ENCODE peak calls at places on chromosomes 16 and 17, in four cellular contexts. G is NCI-H146, M is HT-29, N is bronchial epithelial cell. W is an unnamed sample.

GRCh38 chr16:84841787-84842300 is 22.1 kb downstream of the CRISPLD2 start:
- DNase-seq in M (peak), N (peak), G (peak), W (peak)

GRCh38 chr16:79089735-79090284 is 510.7 kb downstream of the MAF start:
- DNase-seq in N (no peak), M (no peak), G (no peak), W (no peak)

GRCh38 chr17:27802962-27803680 is 2.8 kb upstream of the NOS2 start:
- DNase-seq in G (no peak), M (no peak), N (no peak), W (no peak)

GRCh38 chr17:72539981-72540897 is 419.4 kb downstream of the SOX9 start:
- DNase-seq in M (peak), G (no peak), N (no peak), W (peak)

GRCh38 chr17:58338907-58339774 is 10.5 kb upstream of the TSPOAP1 start:
- DNase-seq in N (peak), G (peak), M (peak), W (no peak)

GRCh38 chr16:5537347-5537746 is 439.8 kb upstream of the EEF2KMT start:
- DNase-seq in N (no peak), G (no peak), M (no peak), W (no peak)

GRCh38 chr16:73052441-73053030 is 4.6 kb upstream of the ZFHX3 start:
- DNase-seq in N (no peak), G (no peak), M (no peak), W (no peak)

GRCh38 chr17:39997543-39997942 is 16.9 kb downstream of the PSMD3 start:
- DNase-seq in N (no peak), M (no peak), G (no peak), W (no peak)

GRCh38 chr17:32259596-32259995 is 6.0 kb upstream of the RHBDL3 start:
- DNase-seq in N (peak), M (no peak), G (no peak), W (no peak)

GRCh38 chr17:20174588-20175265 is 165.6 kb downstream of the SPECC1 start:
- DNase-seq in M (no peak), N (peak), G (no peak), W (no peak)

GRCh38 chr17:606501-607243 is 108.0 kb downstream of the VPS53 start:
- DNase-seq in G (no peak), N (no peak), M (no peak), W (peak)

GRCh38 chr17:34581446-34582184 is 2.2 kb downstream of the TMEM132E start:
- DNase-seq in M (no peak), N (no peak), G (no peak), W (no peak)

GRCh38 chr17:31497994-31498826 is 106.7 kb downstream of the RAB11FIP4 start:
- DNase-seq in N (no peak), G (no peak), M (no peak), W (no peak)

GRCh38 chr17:76353004-76353598 is 615 bp downstream of the PRPSAP1 start:
- DNase-seq in M (peak), G (peak), N (no peak), W (peak)

GRCh38 chr17:83106913-83107655 is 27.7 kb downstream of the METRNL start:
- DNase-seq in M (no peak), N (no peak), G (no peak), W (no peak)

GRCh38 chr17:1999557-2000251 is 25.4 kb downstream of the RTN4RL1 start:
- DNase-seq in M (peak), N (peak), G (peak), W (peak)

GRCh38 chr16:88469615-88470395 is 16.7 kb downstream of the ZFPM1 start:
- DNase-seq in M (no peak), N (no peak), G (no peak), W (no peak)

GRCh38 chr16:70407811-70408274 is 31.1 kb downstream of the ST3GAL2 start:
- DNase-seq in M (no peak), N (no peak), G (no peak), W (no peak)

GRCh38 chr16:87320510-87321227 is 3.5 kb upstream of the C16orf95 start:
- DNase-seq in M (no peak), N (no peak), G (no peak), W (no peak)

GRCh38 chr16:88798772-88799455 is 4.7 kb upstream of the CDT1 start:
- DNase-seq in N (no peak), G (no peak), M (no peak), W (peak)

GRCh38 chr17:78131172-78132085 is 858 bp downstream of the TMC8 start:
- DNase-seq in N (no peak), G (no peak), M (no peak), W (no peak)

GRCh38 chr17:55345132-55345531 is 76.5 kb downstream of the MMD start:
- DNase-seq in G (no peak), N (no peak), M (no peak), W (no peak)

GRCh38 chr16:89482087-89482823 is 8.1 kb downstream of the ANKRD11 start:
- DNase-seq in G (no peak), N (no peak), M (no peak), W (no peak)